ENCODE peak calls at places on chromosomes 4 and X, in four cellular contexts. H, B, X and J are unnamed samples.

GRCh38 chr4:116866116-116866515 is 219.3 kb downstream of the TRAM1L1 start:
- DNase-seq in B (no peak), H (no peak), X (no peak), J (no peak)

GRCh38 chr4:56953680-56954520 is 23.5 kb downstream of the NOA1 start:
- DNase-seq in X (no peak), H (no peak), B (peak), J (peak)

GRCh38 chr4:170091069-170091696 is 1.4 kb upstream of the AADAT start:
- DNase-seq in B (no peak), H (no peak), X (no peak), J (no peak)

GRCh38 chr4:109211671-109212070 is 90.8 kb downstream of the COL25A1 start:
- DNase-seq in H (no peak), B (no peak), X (no peak), J (no peak)

GRCh38 chrX:135931644-135932487 is 38.4 kb downstream of the SAGE1 start:
- DNase-seq in B (peak), H (peak), X (peak), J (peak)

GRCh38 chr4:123363729-123364128 is 32.9 kb upstream of the SPRY1 start:
- DNase-seq in X (no peak), B (no peak), H (no peak), J (no peak)

GRCh38 chrX:119984652-119985051 is 41.1 kb upstream of the NKAP start:
- DNase-seq in H (no peak), B (no peak), X (no peak), J (no peak)

GRCh38 chrX:72142931-72143709 is 11.4 kb upstream of the RTL5 start:
- DNase-seq in B (no peak), H (no peak), X (no peak), J (no peak)

GRCh38 chrX:137431693-137432488 is 134.0 kb upstream of the ZIC3 start:
- DNase-seq in H (no peak), X (no peak), B (no peak), J (no peak)

GRCh38 chrX:69793260-69793935 is 177.5 kb downstream of the EDA start:
- DNase-seq in H (no peak), B (no peak), X (no peak), J (no peak)

GRCh38 chr4:27318740-27319139 is 458.1 kb downstream of the STIM2 start:
- DNase-seq in H (peak), X (peak), B (no peak), J (peak)

GRCh38 chrX:48937065-48937907 is 18.5 kb upstream of the PIM2 start:
- DNase-seq in H (peak), B (no peak), X (peak), J (no peak)

GRCh38 chrX:63930140-63930539 is 145.1 kb upstream of the ARHGEF9 start:
- DNase-seq in B (no peak), X (no peak), H (no peak), J (no peak)

GRCh38 chr4:1130318-1131186 is 17.2 kb upstream of the RNF212 start:
- DNase-seq in X (peak), H (peak), B (peak), J (peak)